ENCODE peak calls at places on chromosomes 7 and 10, in seven cellular contexts. K is fibroblast of lung; E is WTC11; P is uterus; I is CD8-positive, alpha-beta T cell; F is heart right ventricle; V is left ventricle myocardium inferior. H is an unnamed sample.

GRCh38 chr7:128236924-128237586 is 4.0 kb upstream of the LEP start:
- DNase-seq in K (peak; percentile 82), E (no peak), P (no peak), I (peak; percentile 52), F (no peak), V (no peak), H (no peak)

GRCh38 chr10:14750900-14751575 is 23.7 kb downstream of the FAM107B start:
- DNase-seq in K (no peak), E (no peak), P (no peak), I (no peak), F (peak; percentile 40), V (peak; percentile 34), H (no peak)

GRCh38 chr7:6628045-6628444 is 9.1 kb upstream of the ZNF316 start:
- DNase-seq in K (no peak), E (no peak), P (no peak), I (no peak), F (no peak), V (no peak), H (no peak)

GRCh38 chr10:23075672-23076071 is 19.7 kb upstream of the MSRB2 start:
- DNase-seq in K (no peak), E (no peak), P (no peak), I (no peak), F (no peak), V (no peak), H (no peak)

GRCh38 chr10:90817173-90817889 is 40.5 kb downstream of the HTR7 start:
- DNase-seq in K (no peak), E (no peak), P (no peak), I (no peak), F (no peak), V (no peak), H (no peak)

GRCh38 chr10:132447446-132448247 is 50.6 kb downstream of the PWWP2B start:
- DNase-seq in K (peak; percentile 93), E (peak; percentile 52), P (no peak), I (peak; percentile 80), F (no peak), V (no peak), H (no peak)

GRCh38 chr10:5629789-5630436 is 36.5 kb downstream of the ASB13 start:
- DNase-seq in K (peak; percentile 69), E (peak; percentile 86), P (peak; percentile 74), I (peak; percentile 89), F (peak; percentile 83), V (peak; percentile 83), H (peak; percentile 63)

GRCh38 chr7:231030-231857 is 38.9 kb downstream of the FAM20C start:
- DNase-seq in K (peak; percentile 49), E (peak; percentile 51), P (no peak), I (no peak), F (no peak), V (no peak), H (no peak)

GRCh38 chr10:93977442-93977841 is 16.3 kb upstream of the PLCE1 start:
- DNase-seq in K (no peak), E (no peak), P (no peak), I (no peak), F (no peak), V (no peak), H (no peak)

GRCh38 chr10:51468424-51468823 is 231.0 kb downstream of the CSTF2T start:
- DNase-seq in K (peak; percentile 10), E (no peak), P (no peak), I (no peak), F (no peak), V (no peak), H (no peak)

GRCh38 chr10:57864789-57865676 is 402.7 kb downstream of the IPMK start:
- DNase-seq in K (no peak), E (no peak), P (no peak), I (no peak), F (no peak), V (no peak), H (no peak)

GRCh38 chr10:58017719-58018367 is 249.9 kb downstream of the IPMK start:
- DNase-seq in K (peak; percentile 96), E (no peak), P (no peak), I (no peak), F (no peak), V (no peak), H (no peak)

GRCh38 chr10:14389981-14390590 is 59.4 kb upstream of the FRMD4A start:
- DNase-seq in K (no peak), E (no peak), P (no peak), I (no peak), F (no peak), V (no peak), H (no peak)

GRCh38 chr7:158649279-158649678 is 55.3 kb downstream of the NCAPG2 start:
- DNase-seq in K (peak; percentile 90), E (no peak), P (peak; percentile 30), I (no peak), F (no peak), V (no peak), H (no peak)

GRCh38 chr10:75012471-75012870 is 99.0 kb upstream of the SAMD8 start:
- DNase-seq in K (no peak), E (no peak), P (no peak), I (no peak), F (no peak), V (no peak), H (no peak)

GRCh38 chr7:117808273-117808868 is 64.9 kb downstream of the CTTNBP2 start:
- DNase-seq in K (peak; percentile 87), E (peak; percentile 32), P (peak; percentile 45), I (no peak), F (peak; percentile 23), V (peak; percentile 29), H (no peak)

GRCh38 chr7:139658919-139659675 is 118.7 kb downstream of the HIPK2 start:
- DNase-seq in K (no peak), E (no peak), P (no peak), I (no peak), F (no peak), V (no peak), H (no peak)

GRCh38 chr7:105653441-105654005 is 72.2 kb upstream of the EFCAB10 start:
- DNase-seq in K (no peak), E (no peak), P (no peak), I (no peak), F (no peak), V (no peak), H (no peak)

GRCh38 chr10:3399756-3400155 is 227.2 kb upstream of the PITRM1 start:
- DNase-seq in K (no peak), E (no peak), P (no peak), I (peak; percentile 34), F (no peak), V (no peak), H (no peak)

GRCh38 chr7:26899519-26899918 is 35.1 kb upstream of the SKAP2 start:
- DNase-seq in K (no peak), E (no peak), P (no peak), I (no peak), F (no peak), V (no peak), H (no peak)

GRCh38 chr10:68598978-68599753 is 39.0 kb downstream of the TET1 start:
- DNase-seq in K (peak; percentile 48), E (peak; percentile 33), P (peak; percentile 20), I (no peak), F (peak; percentile 41), V (peak; percentile 38), H (no peak)

GRCh38 chr7:112201421-112201820 is 4.8 kb downstream of the DOCK4 start:
- DNase-seq in K (peak; percentile 79), E (no peak), P (no peak), I (no peak), F (no peak), V (no peak), H (no peak)

GRCh38 chr7:77690289-77690688 is 6.0 kb upstream of the RSBN1L start:
- DNase-seq in K (no peak), E (no peak), P (no peak), I (no peak), F (no peak), V (no peak), H (no peak)

GRCh38 chr10:133308431-133309110 is at the start of the genes TUBGCP2 and ZNF511:
- DNase-seq in K (peak; percentile 82), E (peak; percentile 78), P (peak; percentile 80), I (peak; percentile 95), F (peak; percentile 90), V (peak; percentile 89), H (peak; percentile 78)

DNA sequence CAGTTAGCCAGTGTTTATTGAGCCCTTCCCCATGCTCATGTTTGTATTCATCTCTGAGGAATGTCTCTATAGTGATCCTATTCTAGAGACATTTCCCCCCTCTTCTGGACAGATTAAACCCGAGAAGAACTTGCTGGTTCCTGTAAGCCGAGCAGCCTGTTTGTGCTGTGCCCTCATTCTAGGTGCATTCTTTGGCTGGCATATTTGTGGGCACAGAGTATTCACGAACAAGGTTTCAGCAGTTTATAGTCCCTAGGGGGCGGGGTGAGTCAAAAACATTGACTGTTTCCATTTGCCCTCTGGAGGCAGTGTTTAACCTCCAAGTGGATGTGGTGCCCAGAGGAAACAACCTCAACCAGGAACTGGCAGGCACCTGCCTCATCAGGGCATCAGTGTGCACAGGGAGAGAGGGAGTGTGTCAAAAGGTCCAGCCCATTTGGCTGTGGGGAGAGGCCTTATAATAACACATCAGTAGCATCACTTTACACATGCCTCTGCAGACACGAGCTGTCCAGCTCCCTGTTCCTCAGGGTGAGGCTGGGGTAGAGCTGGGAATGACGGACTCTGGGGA is 273.3 kb upstream of the LRGUK start:
- DNase-seq in K (peak; percentile 91), E (peak; percentile 55), P (no peak), I (no peak), F (no peak), V (no peak), H (no peak)
- TF ChIP-seq CTCF in K (peak; percentile 33), E (peak; percentile 36), P (no peak), I (no peak), F (no peak), V (no peak), H (peak; percentile 52)

GRCh38 chr7:135362871-135363270 is 129.2 kb downstream of the STRA8 start:
- DNase-seq in K (no peak), E (peak; percentile 52), P (no peak), I (no peak), F (no peak), V (no peak), H (no peak)
- TF ChIP-seq CTCF in K (peak; percentile 6), E (peak; percentile 40), P (no peak), I (no peak), F (no peak), V (no peak), H (no peak)

DNA sequence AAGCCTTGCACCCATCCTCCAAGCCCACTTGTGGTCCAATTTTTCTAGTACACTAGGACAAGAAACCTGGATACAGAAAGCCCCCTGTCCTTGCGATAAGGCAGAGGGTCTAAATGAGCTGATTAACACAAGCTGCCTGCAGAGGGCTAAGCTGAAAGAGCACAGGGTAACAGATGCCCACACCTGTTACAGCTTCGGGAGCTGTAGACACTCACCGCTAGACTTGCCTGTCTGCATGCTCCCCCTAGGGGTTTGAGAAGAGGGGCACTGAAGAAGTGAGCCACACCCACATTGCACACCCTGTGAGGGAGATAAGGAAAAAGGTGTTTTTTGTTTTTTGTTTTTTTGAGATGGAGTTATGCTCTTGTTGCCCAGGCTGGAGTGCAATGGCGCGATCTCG is 386.5 kb upstream of the AUTS2 start:
- DNase-seq in K (no peak), E (peak; percentile 46), P (no peak), I (no peak), F (no peak), V (no peak), H (no peak)
- TF ChIP-seq CTCF in K (no peak), E (peak; percentile 40), P (no peak), I (no peak), F (no peak), V (peak; percentile 25), H (peak; percentile 50)

DNA sequence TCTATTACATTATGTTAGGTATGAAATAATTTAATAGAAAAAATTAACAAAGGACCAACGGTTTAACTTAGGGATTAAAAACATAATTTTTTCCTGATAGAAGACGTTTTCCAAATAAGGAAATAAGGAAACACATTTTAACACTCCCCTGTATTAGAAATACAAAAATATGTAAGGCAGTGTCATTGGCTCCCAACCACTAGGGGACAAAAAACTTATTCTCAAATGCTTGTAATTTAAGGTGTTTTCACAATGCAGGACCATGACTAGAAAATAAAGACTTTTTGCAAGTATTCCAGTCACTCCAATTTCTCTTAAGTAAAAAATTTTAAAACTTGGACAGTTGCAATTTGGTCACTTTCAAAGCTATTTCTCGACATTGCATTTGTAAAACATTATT is 98.8 kb upstream of the ODAD2 start:
- DNase-seq in K (no peak), E (no peak), P (no peak), I (no peak), F (no peak), V (no peak), H (no peak)
- TF ChIP-seq CTCF in K (no peak), E (no peak), P (no peak), I (no peak), F (no peak), V (no peak), H (peak; percentile 21)

H was measured in progenitor cell of endocrine pancreas.